ENCODE peak calls at places on chromosomes 11 and 22, in eight cellular contexts. C is tibial nerve, N is psoas muscle, Z is BJ, E is PC-3, V is GM12878, K is DND-41, O is body of pancreas. I is an unnamed sample.

GRCh38 chr11:70578371-70578770 is 180.0 kb downstream of the CTTN start:
- DNase-seq in O (no peak), V (no peak), C (no peak), Z (no peak), K (no peak), N (peak; percentile 40), E (no peak), I (no peak)

GRCh38 chr11:100581318-100581717 is 105.8 kb upstream of the ARHGAP42 start:
- DNase-seq in N (peak; percentile 49), E (peak; percentile 51), O (no peak), Z (no peak), C (no peak), V (no peak), K (no peak), I (no peak)

GRCh38 chr11:130413383-130414106 is 14.9 kb downstream of the ADAMTS8 start:
- DNase-seq in V (no peak), Z (no peak), K (no peak), E (peak; percentile 97), N (peak; percentile 38), C (no peak), O (no peak), I (no peak)

GRCh38 chr11:19739872-19740271 is 27.2 kb downstream of the NAV2 start:
- DNase-seq in C (no peak), N (no peak), O (no peak), V (no peak), E (no peak), Z (no peak), K (no peak), I (no peak)

GRCh38 chr11:8810331-8811301 is 100.4 kb upstream of the AKIP1 start:
- DNase-seq in C (peak; percentile 57), K (no peak), Z (no peak), N (peak; percentile 91), V (no peak), O (peak; percentile 83), E (peak; percentile 59), I (peak; percentile 72)

GRCh38 chr22:31346733-31347250 is 646 bp upstream of the PATZ1 start:
- DNase-seq in N (peak; percentile 77), O (peak; percentile 67), V (no peak), Z (no peak), E (peak; percentile 62), C (peak; percentile 32), K (no peak), I (peak; percentile 91)

GRCh38 chr11:12981879-12982531 is 27.1 kb upstream of the RASSF10 start:
- DNase-seq in C (no peak), N (no peak), E (no peak), V (no peak), O (no peak), K (no peak), Z (no peak), I (no peak)

GRCh38 chr11:61526956-61527731 is 18.6 kb downstream of the LRRC10B start:
- DNase-seq in K (no peak), Z (no peak), V (no peak), E (no peak), C (no peak), N (no peak), O (no peak), I (no peak)

GRCh38 chr11:103888541-103888951 is 147.9 kb upstream of the DDI1 start:
- DNase-seq in O (no peak), K (no peak), C (no peak), E (peak; percentile 42), N (no peak), V (no peak), Z (no peak), I (no peak)

GRCh38 chr11:7892059-7892699 is 38.9 kb downstream of the OR10A6 start:
- DNase-seq in K (no peak), E (peak; percentile 17), O (no peak), Z (peak; percentile 40), C (no peak), V (no peak), N (no peak), I (peak; percentile 44)

GRCh38 chr22:37898441-37899181 is 7.5 kb upstream of the MICALL1 start:
- DNase-seq in E (no peak), K (no peak), V (no peak), C (no peak), Z (no peak), O (peak; percentile 69), N (no peak), I (no peak)

GRCh38 chr22:46019351-46019750 is 42.4 kb upstream of the WNT7B start:
- DNase-seq in Z (no peak), C (no peak), V (no peak), O (no peak), N (no peak), E (peak; percentile 51), K (no peak), I (no peak)

GRCh38 chr11:73376803-73377629 is 817 bp downstream of the RELT start:
- DNase-seq in N (peak; percentile 85), C (peak; percentile 62), O (peak; percentile 31), E (peak; percentile 69), Z (no peak), K (peak; percentile 51), V (no peak), I (peak; percentile 91)

GRCh38 chr11:112806876-112807275 is 154.3 kb upstream of the NCAM1 start:
- DNase-seq in V (no peak), Z (no peak), E (no peak), C (no peak), O (no peak), K (no peak), N (no peak), I (no peak)

GRCh38 chr11:72736452-72737069 is 15.6 kb downstream of the ARAP1 start:
- DNase-seq in N (peak; percentile 71), V (no peak), Z (no peak), E (peak; percentile 85), O (no peak), C (peak; percentile 52), K (peak; percentile 64), I (peak; percentile 63)

GRCh38 chr11:126115253-126115540 is 52.5 kb upstream of the CDON start:
- DNase-seq in E (peak; percentile 45), K (peak; percentile 31), C (no peak), O (peak; percentile 64), N (peak; percentile 87), Z (no peak), V (no peak), I (no peak)

GRCh38 chr22:30823015-30823370 is 128.3 kb downstream of the OSBP2 start:
- DNase-seq in N (no peak), V (no peak), E (peak; percentile 47), Z (no peak), C (no peak), K (no peak), O (no peak), I (no peak)

GRCh38 chr11:9004310-9004945 is 627 bp upstream of the NRIP3 start:
- DNase-seq in O (peak; percentile 27), Z (no peak), K (no peak), V (no peak), C (no peak), N (no peak), E (no peak), I (no peak)

GRCh38 chr11:1047576-1048156 is 11.1 kb upstream of the MUC6 start:
- DNase-seq in O (no peak), Z (no peak), K (no peak), C (no peak), E (no peak), V (no peak), N (peak; percentile 42), I (no peak)

GRCh38 chr11:13288375-13289029 is 10.9 kb downstream of the BMAL1 start:
- DNase-seq in C (no peak), V (no peak), Z (no peak), N (no peak), E (peak; percentile 56), K (no peak), O (no peak), I (peak; percentile 28)

GRCh38 chr22:44312766-44313165 is at the start of gene SHISAL1:
- DNase-seq in K (no peak), C (no peak), V (no peak), N (no peak), Z (no peak), O (no peak), E (peak; percentile 18), I (no peak)

GRCh38 chr11:118610220-118610772 is 2.9 kb downstream of the PHLDB1 start:
- DNase-seq in N (no peak), O (peak; percentile 12), C (no peak), Z (no peak), E (no peak), K (no peak), V (no peak), I (no peak)
- H3K4me3 ChIP-seq in N (peak overlapping the region; percentile 68), O (peak overlapping the region; percentile 4), C (peak overlapping the region; percentile 77), Z (peak overlapping the region; percentile 68), E (no peak overlapping the region), K (no peak overlapping the region), V (peak overlapping the region; percentile 6), I (no peak overlapping the region)

DNA sequence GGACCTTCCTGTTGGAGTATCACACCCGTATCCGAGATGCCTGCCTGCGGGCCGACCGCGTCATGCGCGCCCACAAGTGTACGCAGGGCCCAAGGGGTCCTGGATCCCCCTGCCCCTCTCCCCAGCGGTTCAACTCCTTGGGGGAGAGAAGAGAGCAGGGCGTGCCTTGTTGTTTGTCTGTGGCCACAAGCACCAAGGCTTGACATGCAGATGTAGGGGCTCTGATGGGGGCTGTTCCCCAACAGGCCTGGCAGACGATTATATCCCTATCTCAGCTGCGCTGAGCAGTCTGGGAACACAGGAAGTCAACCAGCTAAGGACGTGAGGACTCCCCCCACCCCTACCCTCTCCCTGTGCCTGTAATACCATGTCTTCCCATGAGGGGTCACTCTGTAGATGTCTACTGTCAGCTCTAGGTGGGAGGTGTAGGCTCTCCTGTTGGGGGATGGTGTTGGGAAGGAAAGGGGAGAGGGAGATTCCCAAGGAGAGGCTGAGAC is 6.8 kb downstream of the CFL1 start:
- DNase-seq in V (no peak), Z (no peak), K (peak; percentile 61), N (no peak), O (no peak), C (no peak), E (peak; percentile 69), I (peak; percentile 60)
- TF ChIP-seq CTCF in V (peak; percentile 64), Z (peak; percentile 56), K (peak; percentile 89), N (peak; percentile 34), O (no peak), C (no peak), E (peak; percentile 87), I (peak; percentile 50)

DNA sequence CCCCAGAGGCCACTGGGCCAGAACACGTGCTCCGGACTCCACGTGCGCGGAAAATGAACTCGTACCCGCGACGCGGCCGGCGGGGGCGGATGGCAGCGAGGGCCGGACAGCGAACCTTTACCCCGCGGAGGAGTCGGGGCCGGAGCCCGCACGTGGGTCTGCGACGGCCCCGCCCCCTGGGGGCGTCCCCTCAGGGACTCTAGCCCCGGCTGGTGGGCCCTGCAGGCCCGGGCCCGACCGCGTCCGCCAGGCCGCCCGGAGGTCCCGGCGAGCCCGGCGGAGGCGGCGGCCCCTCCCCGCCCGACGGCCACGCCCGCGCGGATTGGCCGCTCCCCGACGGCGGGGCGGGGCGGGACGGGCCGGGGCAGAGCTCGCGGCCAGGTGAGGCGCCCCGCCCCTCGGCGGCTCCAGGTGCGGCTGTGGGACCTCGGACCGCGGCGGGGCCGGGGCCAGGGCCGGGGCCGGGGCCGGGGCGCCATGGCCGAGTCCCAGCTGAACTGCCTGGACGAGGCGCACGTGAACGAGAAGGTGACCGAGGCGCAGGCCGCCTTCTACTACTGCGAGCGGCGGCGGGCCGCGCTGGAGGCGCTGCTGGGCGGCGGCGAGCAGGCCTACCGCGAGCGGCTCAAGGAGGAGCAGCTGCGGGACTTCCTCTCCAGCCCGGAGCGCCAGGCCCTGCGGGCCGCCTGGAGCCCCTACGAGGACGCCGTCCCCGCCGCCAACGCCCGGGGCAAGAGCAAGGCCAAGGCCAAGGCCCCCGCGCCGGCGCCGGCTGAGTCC is at the start of gene FAM83F:
- DNase-seq in O (peak; percentile 70), Z (no peak), E (peak; percentile 65), V (no peak), K (no peak), C (no peak), N (no peak), I (no peak)
- H3K4me3 ChIP-seq in O (peak within 1 kb of the TSS; percentile 63), Z (no peak within 1 kb of the TSS), E (peak within 1 kb of the TSS; percentile 82), V (no peak within 1 kb of the TSS), K (no peak within 1 kb of the TSS), C (peak within 1 kb of the TSS; percentile 40), N (peak within 1 kb of the TSS; percentile 38), I (no peak within 1 kb of the TSS)

GRCh38 chr22:23514317-23515038 is 65.6 kb downstream of the IGLL1 start:
- DNase-seq in N (no peak), V (no peak), E (no peak), K (no peak), O (no peak), C (no peak), Z (no peak), I (no peak)
- TF ChIP-seq CTCF in N (no peak), V (no peak), E (no peak), K (peak; percentile 38), O (no peak), C (no peak), Z (no peak), I (no peak)